ENCODE peak calls at places on chromosome 7, in seven cellular contexts. I is GM12878, K is spleen, A is IMR-90, F is upper lobe of left lung, C is stomach, Q is adrenal gland. Z is an unnamed sample. For H3K27me3, the result is how much of the 10 kb centered on the place peaks cover.

GRCh38 chr7:129698516-129699418 is 87.2 kb downstream of the NRF1 start:
- DNase-seq in I (no peak), K (no peak), A (no peak), F (no peak), C (no peak), Q (no peak), Z (no peak)

GRCh38 chr7:124462249-124462648 is 303.3 kb downstream of the GPR37 start:
- DNase-seq in I (no peak), K (no peak), A (peak), F (no peak), C (no peak), Q (no peak), Z (no peak)

GRCh38 chr7:115724400-115725056 is 306.0 kb downstream of the TFEC start:
- DNase-seq in I (no peak), K (no peak), A (no peak), F (no peak), C (no peak), Q (no peak), Z (no peak)

GRCh38 chr7:87021285-87021684 is 38.2 kb downstream of the ELAPOR2 start:
- DNase-seq in I (no peak), K (no peak), A (no peak), F (no peak), C (no peak), Q (no peak), Z (no peak)

GRCh38 chr7:159094030-159094740 is 50.5 kb downstream of the VIPR2 start:
- DNase-seq in I (no peak), K (peak), A (no peak), F (no peak), C (peak), Q (no peak), Z (peak)

GRCh38 chr7:134289423-134289822 is 27.3 kb downstream of the SLC35B4 start:
- DNase-seq in I (no peak), K (no peak), A (no peak), F (no peak), C (no peak), Q (no peak), Z (no peak)

GRCh38 chr7:75850222-75850621 is 28.6 kb upstream of the RHBDD2 start:
- DNase-seq in I (no peak), K (no peak), A (no peak), F (no peak), C (no peak), Q (no peak), Z (no peak)

GRCh38 chr7:100489824-100490223 is 6.1 kb downstream of the NYAP1 start:
- DNase-seq in I (no peak), K (no peak), A (peak), F (no peak), C (peak), Q (peak), Z (peak)

GRCh38 chr7:48225101-48225500 is 53.8 kb downstream of the ABCA13 start:
- DNase-seq in I (no peak), K (no peak), A (no peak), F (no peak), C (no peak), Q (no peak), Z (no peak)

GRCh38 chr7:27223941-27224590 is 18.5 kb upstream of the EVX1 start:
- DNase-seq in I (no peak), K (no peak), A (no peak), F (no peak), C (no peak), Q (no peak), Z (no peak)

GRCh38 chr7:27220440-27220955 is 20.6 kb upstream of the HOXA13 start:
- DNase-seq in I (no peak), K (no peak), A (no peak), F (no peak), C (no peak), Q (no peak), Z (no peak)

GRCh38 chr7:27219821-27220220 is 19.9 kb upstream of the HOXA13 start:
- DNase-seq in I (no peak), K (no peak), A (no peak), F (no peak), C (no peak), Q (no peak), Z (no peak)

GRCh38 chr7:27217951-27218350 is 18.1 kb upstream of the HOXA13 start:
- DNase-seq in I (no peak), K (no peak), A (no peak), F (no peak), C (no peak), Q (no peak), Z (no peak)

GRCh38 chr7:27221201-27221797 is 21.3 kb upstream of the EVX1 start:
- DNase-seq in I (no peak), K (no peak), A (no peak), F (no peak), C (no peak), Q (no peak), Z (no peak)
- H3K27me3 ChIP-seq in I (under half), K (half or more), A (half or more), F (under half), C (under half), Q (half or more), Z (half or more)

GRCh38 chr7:69403169-69403568 is 195.1 kb upstream of the AUTS2 start:
- DNase-seq in I (no peak), K (peak), A (no peak), F (no peak), C (no peak), Q (peak), Z (no peak)

GRCh38 chr7:69399038-69399800 is 199.1 kb upstream of the AUTS2 start:
- DNase-seq in I (no peak), K (peak), A (no peak), F (peak), C (no peak), Q (peak), Z (no peak)

DNA sequence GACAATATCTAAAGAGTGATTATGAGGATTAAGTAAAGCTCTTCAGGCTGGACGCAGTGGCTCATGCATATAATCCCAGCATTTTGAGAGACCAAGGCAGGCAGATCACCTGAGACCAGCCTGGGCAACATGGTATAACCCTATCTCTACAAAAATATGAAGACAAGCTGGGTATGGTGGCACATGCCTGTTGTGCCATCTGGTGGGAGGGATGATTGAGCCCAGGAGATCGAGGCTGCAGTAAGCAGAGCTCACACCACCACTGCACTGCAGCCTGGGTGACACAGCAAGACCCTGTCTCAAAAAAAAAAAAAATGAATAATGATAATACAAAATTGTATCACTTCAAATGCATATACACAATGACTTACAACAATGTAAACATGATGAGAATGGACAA is 195.6 kb upstream of the AUTS2 start:
- DNase-seq in I (no peak), K (peak), A (no peak), F (no peak), C (no peak), Q (no peak), Z (no peak)
- TF ChIP-seq CTCF in I (no peak), K (no peak), A (no peak), F (no peak), C (no peak), Q (no peak), Z (no peak)

GRCh38 chr7:37337522-37337921 is 111.1 kb downstream of the ELMO1 start:
- DNase-seq in I (no peak), K (no peak), A (no peak), F (no peak), C (no peak), Q (no peak), Z (no peak)
- TF ChIP-seq POLR2A in I (no peak), K (no peak), A (no peak), F (no peak), C (no peak), Q (no peak), Z (no peak)

DNA sequence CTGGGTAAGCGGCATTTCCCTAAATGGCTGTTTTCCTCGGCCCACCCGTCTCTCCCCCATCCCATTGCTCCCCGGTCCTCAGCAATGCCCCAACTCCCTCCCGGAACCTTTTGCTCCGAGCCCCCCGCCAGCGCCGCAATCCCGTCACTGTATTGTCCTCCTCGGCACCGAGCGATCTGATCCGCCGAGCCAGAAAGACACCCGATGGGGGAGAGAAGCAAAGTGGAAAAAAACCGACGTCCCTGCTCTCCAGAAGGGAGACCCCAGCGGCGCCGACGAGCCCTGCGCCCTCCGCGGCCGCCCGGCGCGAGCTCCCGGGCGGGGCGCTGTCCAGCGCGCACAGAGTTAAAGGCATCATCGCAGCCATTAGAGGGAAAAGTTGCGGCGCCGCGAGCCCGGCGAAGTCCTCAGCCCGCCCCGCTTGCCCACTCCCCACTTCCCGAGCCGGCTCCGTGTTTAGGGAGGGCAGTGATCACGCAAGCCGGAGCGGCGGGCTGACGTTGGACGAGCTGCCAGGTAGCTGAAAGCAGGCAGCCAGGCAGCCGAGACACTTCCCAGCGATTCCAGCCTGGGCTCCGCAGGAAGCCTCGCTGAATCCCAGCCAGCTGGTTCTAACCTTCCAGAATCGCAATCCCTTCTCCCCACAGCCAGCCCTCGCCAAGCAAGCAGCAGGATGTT is at the start of gene VSTM2A:
- DNase-seq in I (no peak), K (peak), A (no peak), F (no peak), C (no peak), Q (no peak), Z (no peak)
- H3K27me3 ChIP-seq in I (under half), K (half or more), A (under half), F (under half), C (under half), Q (under half), Z (under half)

DNA sequence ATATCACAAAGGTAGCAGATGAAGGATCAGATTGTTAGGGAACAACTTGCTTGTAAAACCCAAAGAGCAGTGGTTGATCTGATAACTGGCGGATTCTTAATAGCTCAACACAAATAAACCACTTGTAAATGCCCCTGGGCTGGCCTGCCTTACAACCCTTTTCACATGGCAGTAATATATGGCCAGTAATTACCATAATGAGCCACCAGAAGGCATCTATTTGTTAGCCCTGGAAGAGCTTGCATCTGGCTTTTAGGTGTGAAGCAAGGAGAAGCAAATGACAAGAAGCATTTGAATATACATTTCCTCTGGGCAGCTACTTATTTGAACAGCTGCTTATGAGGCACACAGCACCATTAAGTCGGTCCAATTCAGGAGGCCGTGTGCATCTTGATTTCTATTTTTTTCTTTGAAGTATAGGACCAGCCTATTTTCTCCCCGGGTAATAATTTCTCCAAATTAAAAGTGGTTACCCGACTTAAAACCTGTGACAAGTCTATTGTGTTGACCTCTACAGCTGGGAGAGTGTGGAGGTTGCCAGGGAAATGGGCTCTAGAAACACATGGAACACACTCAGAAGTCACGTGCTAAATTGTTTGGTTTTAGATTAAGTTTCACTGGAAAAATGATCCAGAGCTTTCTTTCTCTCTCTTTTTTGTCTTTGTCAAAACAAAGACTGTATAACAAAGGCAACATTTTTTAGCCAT is 113.4 kb downstream of the SEM1 start:
- DNase-seq in I (no peak), K (no peak), A (no peak), F (no peak), C (no peak), Q (no peak), Z (no peak)
- TF ChIP-seq CTCF in I (peak), K (no peak), A (no peak), F (no peak), C (no peak), Q (no peak), Z (no peak)

Z was measured in heart left ventricle.